ENCODE peak calls at places on chromosomes 16 and 17, in seven cellular contexts. O is activated T-cell treated with anti-CD3 and anti-CD28 coated beads, Interleukin-2, amount 50 U/mL, for 48 hours; W is lower leg skin; S is PC-9; Z is progenitor cell of endocrine pancreas; Q is CD4-positive, alpha-beta T cell; N is NCI-H69. A is an unnamed sample.

GRCh38 chr17:7992516-7992915 is 9.9 kb upstream of the GUCY2D start:
- DNase-seq in Z (no peak), W (no peak), Q (no peak), S (peak), O (no peak), N (no peak), A (no peak)

GRCh38 chr17:7023576-7024401 is 939 bp downstream of the BCL6B start:
- DNase-seq in O (peak), N (peak), W (peak), Q (peak), S (peak), Z (peak), A (no peak)

GRCh38 chr17:6101706-6102105 is 31.5 kb downstream of the WSCD1 start:
- DNase-seq in Z (no peak), W (peak), N (peak), O (no peak), S (no peak), Q (no peak), A (no peak)

GRCh38 chr17:76307966-76308338 is at the start of gene QRICH2:
- DNase-seq in W (no peak), S (no peak), N (no peak), Q (no peak), O (no peak), Z (no peak), A (no peak)

GRCh38 chr16:85088570-85089214 is 23.6 kb downstream of the CIBAR2 start:
- DNase-seq in S (no peak), N (no peak), Z (no peak), Q (no peak), W (peak), O (no peak), A (no peak)

GRCh38 chr17:75854881-75855309 is 240 bp downstream of the WBP2 start:
- DNase-seq in O (no peak), Z (no peak), Q (no peak), W (no peak), N (no peak), S (no peak), A (no peak)

GRCh38 chr16:11992008-11992584 is 15.6 kb downstream of the SNX29 start:
- DNase-seq in N (no peak), S (no peak), O (no peak), Z (no peak), Q (no peak), W (no peak), A (no peak)

GRCh38 chr16:19664166-19664565 is 53.9 kb downstream of the KNOP1 start:
- DNase-seq in N (no peak), Q (no peak), S (no peak), O (no peak), Z (no peak), W (no peak), A (no peak)

GRCh38 chr16:65663774-65664173 is 541.9 kb upstream of the CDH11 start:
- DNase-seq in W (no peak), O (no peak), Q (no peak), S (no peak), Z (no peak), N (no peak), A (no peak)

GRCh38 chr16:6957676-6958075 is 375.0 kb upstream of the RBFOX1 start:
- DNase-seq in O (no peak), N (no peak), W (no peak), Q (no peak), Z (no peak), S (no peak), A (no peak)

GRCh38 chr17:64992325-64992802 is 64.2 kb downstream of the GNA13 start:
- DNase-seq in Q (no peak), Z (no peak), W (peak), S (peak), N (peak), O (no peak), A (peak)

A was measured in Calu3.